ENCODE peak calls at places on chromosomes 16 and 17, in five cellular contexts. Q, A, E, Z and P are unnamed samples.

GRCh38 chr16:56773531-56773930 is 43.6 kb downstream of the NUP93 start:
- DNase-seq in E (no peak), Q (no peak), Z (no peak), A (no peak), P (no peak)

GRCh38 chr16:84225126-84225525 is 14.7 kb downstream of the KCNG4 start:
- DNase-seq in E (no peak), A (no peak), Q (no peak), Z (no peak), P (no peak)

GRCh38 chr17:76611747-76612143 is 26.1 kb upstream of the ST6GALNAC2 start:
- DNase-seq in Z (no peak), A (no peak), E (no peak), Q (no peak), P (no peak)

GRCh38 chr16:89903908-89904515 is 14.7 kb upstream of the MC1R start:
- DNase-seq in Z (no peak), E (no peak), Q (no peak), A (no peak), P (no peak)

GRCh38 chr17:65008877-65009276 is 47.7 kb downstream of the GNA13 start:
- DNase-seq in Z (no peak), Q (no peak), E (no peak), A (no peak), P (no peak)

GRCh38 chr17:37671813-37672544 is 28.7 kb upstream of the DDX52 start:
- DNase-seq in Q (no peak), A (no peak), E (no peak), Z (no peak), P (no peak)

GRCh38 chr16:50835358-50836060 is 93.6 kb downstream of the CYLD start:
- DNase-seq in Q (no peak), Z (no peak), A (no peak), E (no peak), P (no peak)

GRCh38 chr16:24685539-24686432 is 43.7 kb upstream of the TNRC6A start:
- DNase-seq in Q (no peak), E (peak), Z (peak), A (peak), P (peak)

GRCh38 chr16:67942200-67942509 is 1.8 kb downstream of the LCAT start:
- DNase-seq in E (peak), A (peak), Z (no peak), Q (no peak), P (no peak)

GRCh38 chr17:16900288-16900882 is 71.5 kb downstream of the TNFRSF13B start:
- DNase-seq in A (no peak), E (no peak), Z (peak), Q (no peak), P (no peak)

GRCh38 chr17:77245162-77245926 is 104.6 kb downstream of the SEC14L1 start:
- DNase-seq in Z (no peak), Q (no peak), E (no peak), A (no peak), P (no peak)

GRCh38 chr17:14813649-14814048 is 451.5 kb downstream of the PMP22 start:
- DNase-seq in Z (no peak), Q (no peak), E (no peak), A (peak), P (no peak)

GRCh38 chr17:36592316-36592710 is 634 bp downstream of the DHRS11 start:
- DNase-seq in Z (no peak), A (peak), E (no peak), Q (no peak), P (peak)

GRCh38 chr16:67666032-67666537 is 465 bp downstream of the ENKD1 start:
- DNase-seq in E (peak), Q (no peak), A (peak), Z (no peak), P (peak)

GRCh38 chr17:8479431-8479947 is 43.8 kb downstream of the NDEL1 start:
- DNase-seq in Z (no peak), E (peak), Q (no peak), A (no peak), P (peak)

GRCh38 chr16:71432906-71433305 is 8.9 kb downstream of the TLE7 start:
- DNase-seq in A (no peak), Z (no peak), Q (no peak), E (no peak), P (no peak)

GRCh38 chr16:29814592-29814991 is 1.4 kb upstream of the PAGR1 start:
- DNase-seq in Z (no peak), A (peak), Q (no peak), E (no peak), P (no peak)

GRCh38 chr17:66633322-66633965 is 201.5 kb upstream of the CACNG5 start:
- DNase-seq in Z (no peak), Q (peak), E (no peak), A (no peak), P (no peak)

GRCh38 chr17:66637491-66637890 is 197.4 kb upstream of the CACNG5 start:
- DNase-seq in Q (no peak), E (no peak), A (no peak), Z (no peak), P (no peak)

GRCh38 chr17:66636111-66636510 is 198.8 kb upstream of the CACNG5 start:
- DNase-seq in Q (no peak), A (no peak), E (no peak), Z (no peak), P (no peak)

GRCh38 chr17:66634193-66634592 is 200.7 kb upstream of the CACNG5 start:
- DNase-seq in A (no peak), Q (no peak), E (no peak), Z (no peak), P (no peak)

DNA sequence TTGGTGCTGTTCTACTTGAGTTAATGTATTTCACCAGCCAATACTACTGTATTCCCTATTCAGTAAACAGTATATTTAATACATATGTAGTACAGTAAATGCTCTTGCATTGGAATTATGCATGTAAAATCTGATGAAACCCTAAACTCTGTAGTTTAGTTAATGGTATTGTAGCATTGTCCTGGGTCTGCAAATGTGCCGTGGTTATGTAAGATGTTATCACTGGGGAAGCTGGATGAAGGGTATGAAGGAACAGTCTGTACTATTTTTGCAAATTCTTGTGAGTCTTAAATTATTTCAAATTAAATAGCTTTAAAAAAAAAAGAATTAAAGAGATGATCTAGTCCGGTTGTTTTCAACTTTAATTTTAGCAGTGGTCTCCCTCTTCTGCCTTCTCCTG is 199.3 kb upstream of the CACNG5 start:
- DNase-seq in Z (no peak), E (no peak), A (no peak), Q (no peak), P (no peak)
- H3K27ac ChIP-seq in Z (no peak), E (no peak), A (no peak), Q (no peak), P (no peak)

GRCh38 chr17:21377821-21378396 is 1.8 kb downstream of the KCNJ12 start:
- DNase-seq in E (no peak), Z (no peak), A (peak), Q (no peak), P (peak)
- H3K27ac ChIP-seq in E (peak), Z (no peak), A (no peak), Q (no peak), P (no peak)

GRCh38 chr16:17768257-17768656 is 297.5 kb upstream of the XYLT1 start:
- DNase-seq in E (no peak), A (no peak), Q (no peak), Z (no peak), P (no peak)
- H3K27ac ChIP-seq in E (no peak), A (no peak), Q (no peak), Z (no peak), P (no peak)

GRCh38 chr16:31050280-31051030 is 17.1 kb downstream of the STX4 start:
- DNase-seq in Z (no peak), A (no peak), E (no peak), Q (no peak), P (no peak)

GRCh38 chr16:31055613-31056012 is 18.4 kb downstream of the ZNF668 start:
- DNase-seq in E (no peak), Q (no peak), A (peak), Z (no peak), P (no peak)

GRCh38 chr16:31052131-31052530 is 18.8 kb downstream of the STX4 start:
- DNase-seq in Q (no peak), A (no peak), E (no peak), Z (no peak), P (no peak)
- H3K27ac ChIP-seq in Q (no peak), A (no peak), E (no peak), Z (no peak), P (no peak)

DNA sequence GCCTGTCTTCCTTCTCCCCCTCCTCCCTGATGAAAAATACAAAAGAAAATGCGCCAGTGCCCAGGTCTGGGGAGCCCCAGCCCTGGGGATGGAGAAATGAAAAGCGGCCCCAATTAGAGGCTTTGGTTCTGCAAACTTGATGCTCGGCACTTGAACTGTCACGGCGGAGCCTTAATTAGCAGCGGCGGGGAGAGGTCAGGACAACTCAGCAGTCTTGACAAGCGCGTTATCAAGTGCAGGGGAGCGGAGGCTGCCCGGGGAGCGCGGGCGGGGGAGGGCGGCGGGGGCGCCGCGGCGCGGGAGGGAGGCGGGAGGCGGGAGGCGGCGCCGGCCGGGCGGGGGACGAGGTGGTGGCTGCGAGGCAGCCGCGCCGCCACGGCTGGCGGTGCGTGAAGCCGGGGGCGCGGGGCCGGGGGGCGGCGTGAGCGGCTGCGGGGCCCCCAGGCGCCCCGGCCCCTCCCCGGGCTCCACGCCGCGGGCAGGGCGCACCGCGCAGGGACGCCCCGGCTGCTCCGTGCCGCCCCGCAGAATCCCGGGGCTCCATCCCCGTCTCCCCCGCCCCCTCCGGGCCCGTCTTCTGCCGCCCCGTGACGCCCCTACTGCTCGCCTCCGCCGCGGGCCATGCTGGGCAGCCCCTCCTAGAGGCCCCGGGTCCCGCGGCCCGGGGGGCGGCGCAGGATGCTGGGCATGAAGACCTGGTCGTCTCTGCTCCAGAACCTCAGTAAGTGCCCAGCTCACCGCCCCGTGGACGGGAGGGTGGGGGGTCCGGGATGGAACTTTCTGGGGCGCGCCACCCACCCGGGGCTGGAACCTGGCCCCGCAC is 150.5 kb upstream of the GSE1 start:
- DNase-seq in A (peak), Z (peak), Q (no peak), E (no peak), P (peak)
- H3K27ac ChIP-seq in A (no peak), Z (no peak), Q (no peak), E (no peak), P (peak)

DNA sequence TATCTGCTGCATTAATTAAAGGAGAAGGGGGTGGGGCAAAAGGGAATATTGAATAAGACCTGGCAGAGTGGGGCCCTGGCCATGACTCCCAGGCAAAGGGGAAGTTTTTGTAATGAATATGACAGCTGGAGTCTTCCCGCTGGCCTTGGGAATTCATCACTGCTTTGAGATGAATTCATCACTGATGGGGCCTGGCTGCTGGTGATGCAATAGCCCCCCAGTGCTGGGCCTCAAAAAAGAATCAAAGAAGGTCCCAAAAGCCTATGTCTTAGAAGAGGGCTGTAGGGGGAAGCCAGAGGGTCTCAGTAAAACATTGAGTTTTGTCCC is 2.4 kb upstream of the SLC13A2 start:
- DNase-seq in Z (no peak), E (no peak), Q (no peak), A (no peak), P (no peak)
- H3K27ac ChIP-seq in Z (no peak), E (no peak), Q (no peak), A (no peak), P (no peak)

GRCh38 chr17:83081561-83082201 is 2.3 kb downstream of the METRNL start:
- DNase-seq in E (peak), Q (no peak), Z (peak), A (no peak), P (no peak)
- H3K27ac ChIP-seq in E (peak), Q (no peak), Z (peak), A (no peak), P (peak)

GRCh38 chr17:57838857-57839570 is 10.8 kb downstream of the MRPS23 start:
- DNase-seq in A (no peak), E (no peak), Z (no peak), Q (no peak), P (no peak)
- H3K27ac ChIP-seq in A (no peak), E (peak), Z (peak), Q (no peak), P (peak)